ENCODE peak calls at places on chromosomes 12 and 14, in seven cellular contexts. F, I, L, S, A, U and W are unnamed samples.

GRCh38 chr12:97464241-97465011 is 1.8 kb downstream of the RMST start:
- DNase-seq in L (no peak), U (no peak), F (no peak), A (no peak), I (no peak), S (no peak), W (no peak)

GRCh38 chr14:88948199-88948598 is 123.7 kb downstream of the TTC8 start:
- DNase-seq in S (no peak), F (no peak), A (no peak), U (no peak), L (no peak), I (no peak), W (no peak)

GRCh38 chr12:32535260-32535999 is 136.1 kb downstream of the FGD4 start:
- DNase-seq in S (peak; percentile 84), U (peak; percentile 66), I (peak; percentile 88), F (peak; percentile 31), L (peak; percentile 81), A (peak; percentile 16), W (peak; percentile 66)

GRCh38 chr14:50001999-50002925 is 109.4 kb downstream of the ARF6 start:
- DNase-seq in F (no peak), S (peak; percentile 41), A (peak; percentile 31), L (no peak), I (peak; percentile 34), U (no peak), W (no peak)

GRCh38 chr12:106541201-106541600 is 41.6 kb upstream of the RFX4 start:
- DNase-seq in U (no peak), A (no peak), F (no peak), S (no peak), I (no peak), L (no peak), W (no peak)

GRCh38 chr14:95185452-95186392 is 28.4 kb upstream of the DICER1 start:
- DNase-seq in A (peak; percentile 51), I (peak; percentile 44), U (peak; percentile 70), S (peak; percentile 53), L (no peak), F (no peak), W (peak; percentile 38)

GRCh38 chr12:62720661-62721330 is 214.2 kb downstream of the PPM1H start:
- DNase-seq in S (no peak), U (peak; percentile 67), F (no peak), A (no peak), L (no peak), I (no peak), W (no peak)

GRCh38 chr12:98812225-98812624 is 167.1 kb downstream of the APAF1 start:
- DNase-seq in L (no peak), S (no peak), U (no peak), A (no peak), I (no peak), F (no peak), W (no peak)

GRCh38 chr12:38417101-38417500 is 100.5 kb downstream of the ALG10B start:
- DNase-seq in L (no peak), I (no peak), F (no peak), U (no peak), A (no peak), S (no peak), W (no peak)

GRCh38 chr12:91781114-91781513 is 364.5 kb downstream of the BTG1 start:
- DNase-seq in L (no peak), I (no peak), S (no peak), F (no peak), U (no peak), A (no peak), W (no peak)

GRCh38 chr12:53751336-53752191 is at the start of gene CISTR:
- DNase-seq in I (no peak), L (peak; percentile 66), A (no peak), F (no peak), U (no peak), S (peak; percentile 35), W (peak; percentile 62)

DNA sequence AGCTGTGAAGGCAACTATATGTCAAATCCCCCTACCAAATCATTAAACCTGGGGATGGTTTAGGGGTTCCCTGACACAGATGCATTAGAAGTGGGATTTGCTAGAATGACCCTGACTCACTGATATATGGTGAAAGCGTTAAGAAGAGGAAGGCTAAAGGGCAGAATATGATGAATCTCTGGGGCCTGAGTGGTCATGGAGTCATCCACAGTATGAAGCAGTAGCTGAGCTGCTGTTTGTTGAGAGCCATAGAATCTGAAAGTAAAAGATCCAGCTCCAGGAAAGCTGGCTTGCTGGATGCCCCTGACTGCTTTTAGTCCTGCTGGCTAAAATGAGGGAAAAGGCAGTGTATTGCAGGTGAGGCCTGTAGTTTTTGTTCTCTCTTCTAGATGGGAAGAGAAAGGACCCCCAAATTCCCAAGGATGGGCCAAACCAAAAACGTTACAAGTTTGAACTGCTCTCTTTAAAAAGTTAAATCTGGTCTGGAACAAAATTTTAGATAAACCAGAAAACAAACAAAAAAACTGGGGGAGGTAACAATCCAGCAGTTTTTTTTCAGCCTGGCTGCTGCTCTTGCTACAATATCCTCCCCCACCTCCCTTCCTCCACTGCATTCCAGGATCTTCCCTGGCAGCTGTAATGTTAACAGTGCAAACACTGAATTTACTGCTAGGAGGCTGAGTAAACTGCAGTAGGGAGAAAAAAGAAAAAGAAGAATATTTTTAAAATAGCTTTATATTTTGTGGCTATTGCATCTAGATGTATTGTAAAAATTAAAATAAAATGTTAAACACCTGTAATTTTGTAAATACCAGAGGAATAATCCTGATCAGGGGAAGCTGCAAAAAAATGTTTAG is 16.5 kb downstream of the SEL1L start:
- DNase-seq in S (peak; percentile 30), I (no peak), F (peak; percentile 7), L (no peak), U (no peak), A (no peak), W (peak; percentile 31)
- TF ChIP-seq EP300 in S (no peak), I (no peak), F (no peak), L (no peak), U (no peak), A (no peak), W (no peak)

GRCh38 chr12:119988788-119989618 is at the start of gene BICDL1:
- DNase-seq in F (peak; percentile 82), A (peak; percentile 96), S (peak; percentile 94), U (peak; percentile 7), I (peak; percentile 97), L (peak; percentile 91), W (peak; percentile 36)
- TF ChIP-seq EP300 in F (no peak), A (no peak), S (no peak), U (no peak), I (no peak), L (no peak), W (no peak)

DNA sequence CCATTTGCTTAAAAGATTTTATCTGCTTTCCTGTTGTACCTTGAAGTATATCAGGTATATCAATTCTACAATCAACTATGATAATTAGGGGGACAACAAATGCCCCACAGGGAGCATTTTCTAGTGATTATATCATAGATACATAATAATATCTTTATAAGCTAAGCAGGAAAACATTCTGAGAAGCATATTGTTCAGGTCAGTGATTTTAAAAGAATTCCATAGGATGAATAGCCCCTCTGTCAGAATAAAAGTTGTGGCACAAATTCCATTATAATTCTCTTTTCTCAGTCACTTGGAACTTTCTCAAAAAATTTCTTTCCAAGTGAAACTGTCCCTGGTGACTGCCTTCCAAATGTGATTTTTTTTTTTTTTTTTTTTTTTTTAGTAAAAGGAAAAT is 32.9 kb upstream of the HMGA2 start:
- DNase-seq in I (no peak), L (no peak), S (no peak), U (no peak), F (no peak), A (no peak), W (no peak)
- TF ChIP-seq EP300 in I (no peak), L (no peak), S (no peak), U (no peak), F (no peak), A (no peak), W (no peak)

DNA sequence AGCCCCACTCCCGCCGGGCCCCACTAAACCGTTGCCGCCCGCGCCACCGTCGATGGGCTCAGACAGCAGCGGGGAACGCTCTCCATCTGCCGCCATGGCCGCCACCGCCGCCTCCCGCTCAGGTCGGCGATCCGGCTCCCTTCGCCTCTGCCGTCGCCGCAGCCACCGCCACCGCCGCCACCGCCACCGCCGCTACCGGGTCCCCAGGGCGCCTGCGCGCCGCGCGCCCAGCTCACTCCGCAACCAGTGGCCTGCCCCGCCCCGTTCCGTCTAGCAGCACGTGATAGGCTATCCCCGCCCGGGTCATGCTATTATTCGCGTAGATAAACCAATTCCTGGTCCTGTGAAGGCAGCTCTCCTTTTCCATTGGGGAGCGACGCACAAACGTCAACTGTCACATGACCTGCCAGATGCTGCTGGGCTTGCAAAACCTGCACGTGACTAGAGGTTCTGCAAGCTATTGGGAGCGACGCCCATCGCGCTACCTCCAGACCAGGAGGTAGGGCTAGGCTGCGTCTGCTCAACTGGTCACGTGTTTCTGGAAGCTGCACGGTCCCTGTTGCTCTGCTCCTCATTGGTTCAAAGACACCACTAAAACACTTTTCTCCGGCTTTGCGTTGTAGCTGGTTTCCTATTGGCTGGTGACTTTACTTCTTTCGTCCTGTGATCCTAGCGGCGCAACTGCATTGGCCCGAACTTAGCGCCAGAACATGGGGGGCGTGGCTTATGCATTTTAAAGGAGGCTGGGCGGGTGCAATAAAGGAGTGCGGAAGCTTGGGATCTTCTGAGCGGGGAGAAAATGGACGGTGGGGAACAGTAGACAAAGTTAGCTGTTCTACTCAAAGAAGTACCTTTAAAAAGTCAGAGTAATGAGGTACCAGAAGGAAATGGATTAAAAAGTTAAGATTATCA is at the start of gene PIP4P1:
- DNase-seq in S (peak; percentile 98), U (peak; percentile 98), F (peak; percentile 96), A (peak; percentile 97), I (peak; percentile 99), L (peak; percentile 92), W (peak; percentile 96)
- TF ChIP-seq EP300 in S (peak; percentile 59), U (peak; percentile 94), F (no peak), A (peak; percentile 35), I (no peak), L (peak; percentile 41), W (peak; percentile 94)